ENCODE peak calls at places on chromosomes 2 and 18, in nine cellular contexts. V, F, T, B, P, E, W, S and Q are unnamed samples.

GRCh38 chr2:27954771-27955384 is 64.3 kb downstream of the BABAM2 start:
- DNase-seq in T (peak), S (no peak), W (peak), V (no peak), E (no peak), F (peak), P (peak), B (no peak), Q (no peak)

GRCh38 chr2:235461763-235462414 is 32.0 kb upstream of the AGAP1 start:
- DNase-seq in B (no peak), E (no peak), T (no peak), S (no peak), F (no peak), P (no peak), W (no peak), V (no peak), Q (no peak)

GRCh38 chr2:44759823-44760222 is 181.7 kb upstream of the SIX3 start:
- DNase-seq in T (peak), B (no peak), W (no peak), S (no peak), V (no peak), F (no peak), E (no peak), P (no peak), Q (no peak)

GRCh38 chr2:135258193-135258592 is 206.1 kb downstream of the RAB3GAP1 start:
- DNase-seq in S (no peak), T (no peak), P (no peak), W (peak), B (no peak), V (no peak), E (no peak), F (no peak), Q (no peak)

GRCh38 chr2:15607709-15608391 is 16.2 kb downstream of the DDX1 start:
- DNase-seq in F (no peak), S (no peak), T (no peak), W (no peak), P (no peak), B (no peak), V (no peak), E (no peak), Q (no peak)

GRCh38 chr2:47218066-47218581 is 63.0 kb upstream of the STPG4 start:
- DNase-seq in S (peak), E (no peak), W (no peak), F (no peak), T (no peak), B (no peak), V (no peak), P (peak), Q (no peak)

GRCh38 chr2:232336241-232336736 is 42.3 kb upstream of the ALPP start:
- DNase-seq in P (no peak), W (no peak), T (no peak), V (peak), E (no peak), B (no peak), F (no peak), S (no peak), Q (no peak)

GRCh38 chr18:5339202-5339834 is 43.8 kb upstream of the ZBTB14 start:
- DNase-seq in T (no peak), B (no peak), S (no peak), F (no peak), V (no peak), P (no peak), W (no peak), E (no peak), Q (no peak)

GRCh38 chr2:20611077-20611843 is 39.6 kb downstream of the HS1BP3 start:
- DNase-seq in P (peak), T (no peak), S (peak), F (no peak), V (peak), E (no peak), W (peak), B (no peak), Q (no peak)

GRCh38 chr2:111522231-111522768 is 361.7 kb downstream of the ANAPC1 start:
- DNase-seq in V (no peak), F (no peak), T (peak), P (no peak), E (no peak), B (no peak), W (no peak), S (no peak), Q (no peak)

GRCh38 chr2:138503087-138503442 is 1.5 kb downstream of the SPOPL start:
- DNase-seq in F (no peak), S (no peak), W (peak), P (no peak), V (no peak), E (no peak), T (peak), B (no peak), Q (no peak)

GRCh38 chr2:187964742-187965141 is 326.9 kb upstream of the GULP1 start:
- DNase-seq in E (no peak), W (peak), S (no peak), V (no peak), F (no peak), P (no peak), B (no peak), T (peak), Q (no peak)

GRCh38 chr2:225534697-225535096 is 135.2 kb downstream of the NYAP2 start:
- DNase-seq in F (no peak), V (no peak), P (no peak), B (no peak), E (no peak), T (peak), W (peak), S (no peak), Q (no peak)

GRCh38 chr2:45134726-45135125 is 125.5 kb upstream of the SIX2 start:
- DNase-seq in T (peak), S (no peak), W (peak), P (no peak), B (no peak), V (no peak), F (peak), E (no peak), Q (no peak)

GRCh38 chr2:175904035-175904434 is 98.0 kb downstream of the LNPK start:
- DNase-seq in V (no peak), F (no peak), P (no peak), S (no peak), B (no peak), T (no peak), W (no peak), E (no peak), Q (no peak)

GRCh38 chr2:102421890-102422759 is 835 bp upstream of the IL18RAP start:
- DNase-seq in T (no peak), E (no peak), P (no peak), S (no peak), B (no peak), F (no peak), W (no peak), V (no peak), Q (no peak)

GRCh38 chr2:173150087-173150486 is 74.4 kb downstream of the MAP3K20 start:
- DNase-seq in P (no peak), B (no peak), V (no peak), W (peak), S (no peak), E (no peak), T (peak), F (no peak), Q (no peak)

GRCh38 chr2:44884677-44885076 is 56.8 kb upstream of the SIX3 start:
- DNase-seq in P (no peak), V (no peak), E (no peak), T (no peak), W (no peak), B (no peak), F (no peak), S (no peak), Q (no peak)

GRCh38 chr2:172724724-172725123 is 10.9 kb upstream of the RAPGEF4 start:
- DNase-seq in W (no peak), E (no peak), V (no peak), B (no peak), T (no peak), S (no peak), F (no peak), P (no peak), Q (no peak)

GRCh38 chr2:75705921-75706320 is 4.8 kb downstream of the GCFC2 start:
- DNase-seq in B (no peak), P (no peak), T (no peak), F (no peak), S (no peak), V (no peak), W (no peak), E (no peak), Q (no peak)

GRCh38 chr18:55338955-55339662 is 248.9 kb downstream of the TCF4 start:
- DNase-seq in T (peak), W (peak), P (no peak), B (no peak), S (no peak), F (peak), E (no peak), V (no peak), Q (no peak)

GRCh38 chr2:132374551-132374950 is 42.1 kb upstream of the GPR39 start:
- DNase-seq in E (no peak), B (no peak), T (peak), F (no peak), S (no peak), W (peak), P (no peak), V (no peak), Q (no peak)

GRCh38 chr18:32542221-32542798 is 71.6 kb upstream of the GAREM1 start:
- DNase-seq in V (no peak), F (no peak), E (no peak), T (no peak), B (no peak), W (no peak), P (no peak), S (no peak), Q (no peak)

GRCh38 chr2:142865924-142866323 is 11.5 kb upstream of the KYNU start:
- DNase-seq in W (peak), F (no peak), T (peak), P (no peak), S (no peak), V (no peak), B (no peak), E (no peak), Q (no peak)

GRCh38 chr2:111221701-111222100 is 101.0 kb downstream of the BCL2L11 start:
- DNase-seq in E (no peak), T (no peak), P (no peak), W (no peak), S (no peak), B (no peak), F (peak), V (no peak), Q (no peak)

GRCh38 chr2:75498907-75499306 is 61.8 kb downstream of the EVA1A start:
- DNase-seq in F (no peak), V (no peak), E (no peak), P (no peak), W (no peak), S (no peak), B (no peak), T (no peak), Q (no peak)

GRCh38 chr2:204357175-204357695 is 188.0 kb upstream of the PARD3B start:
- DNase-seq in P (no peak), T (no peak), W (no peak), F (peak), E (no peak), V (no peak), S (no peak), B (no peak), Q (no peak)

GRCh38 chr2:223697921-223698645 is 95.9 kb upstream of the SCG2 start:
- DNase-seq in F (no peak), P (no peak), E (no peak), B (no peak), W (peak), S (no peak), V (no peak), T (no peak), Q (no peak)

GRCh38 chr18:46622999-46623398 is 34.0 kb downstream of the LOXHD1 start:
- DNase-seq in S (no peak), E (no peak), W (peak), V (no peak), F (peak), B (no peak), P (no peak), T (peak), Q (peak)

GRCh38 chr2:24515841-24516240 is 24.8 kb downstream of the NCOA1 start:
- DNase-seq in W (no peak), V (no peak), S (no peak), E (no peak), T (peak), B (no peak), P (no peak), F (no peak), Q (no peak)

GRCh38 chr2:205571300-205571858 is 110.9 kb upstream of the NRP2 start:
- DNase-seq in E (no peak), S (no peak), T (no peak), F (no peak), W (no peak), V (no peak), B (no peak), P (no peak), Q (no peak)

GRCh38 chr2:191115801-191116200 is 35.0 kb downstream of the STAT4 start:
- DNase-seq in T (peak), B (no peak), P (no peak), S (no peak), V (no peak), E (no peak), W (peak), F (no peak), Q (no peak)

GRCh38 chr2:95323347-95324155 is 26.4 kb downstream of the KCNIP3 start:
- DNase-seq in P (peak), B (no peak), F (peak), S (no peak), W (peak), T (peak), E (no peak), V (no peak), Q (no peak)

GRCh38 chr2:165953306-165953654 is 296 bp downstream of the TTC21B start:
- DNase-seq in E (no peak), P (no peak), F (peak), W (no peak), V (no peak), S (peak), B (no peak), T (no peak), Q (no peak)

GRCh38 chr18:34039194-34039593 is 185.5 kb downstream of the NOL4 start:
- DNase-seq in F (peak), E (no peak), P (no peak), T (no peak), S (peak), W (no peak), V (no peak), B (no peak), Q (no peak)

GRCh38 chr2:85400023-85400422 is 10.1 kb downstream of the CAPG start:
- DNase-seq in S (peak), W (no peak), V (no peak), F (no peak), B (no peak), T (no peak), P (no peak), E (no peak), Q (no peak)

GRCh38 chr2:43184339-43184895 is 42.0 kb downstream of the ZFP36L2 start:
- DNase-seq in P (peak), B (no peak), V (no peak), T (peak), W (peak), S (no peak), E (peak), F (no peak), Q (no peak)